ENCODE peak calls at places on chromosome 3, in ten cellular contexts. One of them, this sample, is unnamed.

GRCh38 chr3:185979721-185980121 is 41.9 kb upstream of the TRA2B start:
- DNase-seq in GM04503: no peak
- DNase-seq in foreskin fibroblast: no peak
- DNase-seq in progenitor cell of endocrine pancreas: no peak
- DNase-seq in Panc1: no peak
- DNase-seq in astrocyte of the spinal cord: no peak
- DNase-seq in astrocyte: no peak
- DNase-seq in activated CD4-positive, alpha-beta T cell treated with anti-CD3 and anti-CD28 coated beads for 24 hours: no peak
- DNase-seq in ACHN: no peak
- DNase-seq in occipital lobe: no peak
- DNase-seq in this sample: no peak

GRCh38 chr3:138078901-138079344 is 36.5 kb downstream of the DZIP1L start:
- DNase-seq in ACHN: peak; percentile 83
- DNase-seq in progenitor cell of endocrine pancreas: no peak
- DNase-seq in astrocyte: peak; percentile 96
- DNase-seq in occipital lobe: no peak
- DNase-seq in GM04503: peak; percentile 94
- DNase-seq in foreskin fibroblast: peak; percentile 96
- DNase-seq in astrocyte of the spinal cord: peak; percentile 98
- DNase-seq in activated CD4-positive, alpha-beta T cell treated with anti-CD3 and anti-CD28 coated beads for 24 hours: no peak
- DNase-seq in Panc1: no peak
- DNase-seq in this sample: no peak

GRCh38 chr3:151933224-151933858 is 59.9 kb downstream of the SUCNR1 start:
- DNase-seq in Panc1: no peak
- DNase-seq in astrocyte of the spinal cord: no peak
- DNase-seq in astrocyte: no peak
- DNase-seq in ACHN: no peak
- DNase-seq in activated CD4-positive, alpha-beta T cell treated with anti-CD3 and anti-CD28 coated beads for 24 hours: no peak
- DNase-seq in GM04503: peak; percentile 21
- DNase-seq in foreskin fibroblast: peak; percentile 55
- DNase-seq in occipital lobe: no peak
- DNase-seq in progenitor cell of endocrine pancreas: no peak
- DNase-seq in this sample: no peak

GRCh38 chr3:73623996-73624362 is 762 bp downstream of the PDZRN3 start:
- DNase-seq in GM04503: no peak
- DNase-seq in astrocyte of the spinal cord: peak; percentile 73
- DNase-seq in activated CD4-positive, alpha-beta T cell treated with anti-CD3 and anti-CD28 coated beads for 24 hours: no peak
- DNase-seq in progenitor cell of endocrine pancreas: peak; percentile 36
- DNase-seq in foreskin fibroblast: peak; percentile 94
- DNase-seq in Panc1: no peak
- DNase-seq in occipital lobe: no peak
- DNase-seq in ACHN: no peak
- DNase-seq in astrocyte: peak; percentile 71
- DNase-seq in this sample: peak; percentile 80

GRCh38 chr3:95615592-95616310 is 1198.6 kb upstream of the EPHA6 start:
- DNase-seq in occipital lobe: no peak
- DNase-seq in activated CD4-positive, alpha-beta T cell treated with anti-CD3 and anti-CD28 coated beads for 24 hours: no peak
- DNase-seq in astrocyte of the spinal cord: no peak
- DNase-seq in astrocyte: no peak
- DNase-seq in ACHN: peak; percentile 46
- DNase-seq in Panc1: no peak
- DNase-seq in foreskin fibroblast: no peak
- DNase-seq in GM04503: no peak
- DNase-seq in progenitor cell of endocrine pancreas: no peak
- DNase-seq in this sample: no peak

GRCh38 chr3:177597325-177598109 is 400.2 kb upstream of the TBL1XR1 start:
- DNase-seq in Panc1: no peak
- DNase-seq in occipital lobe: peak; percentile 55
- DNase-seq in foreskin fibroblast: peak; percentile 86
- DNase-seq in progenitor cell of endocrine pancreas: no peak
- DNase-seq in astrocyte: peak; percentile 99
- DNase-seq in activated CD4-positive, alpha-beta T cell treated with anti-CD3 and anti-CD28 coated beads for 24 hours: no peak
- DNase-seq in astrocyte of the spinal cord: peak; percentile 95
- DNase-seq in GM04503: peak; percentile 86
- DNase-seq in ACHN: no peak
- DNase-seq in this sample: no peak

GRCh38 chr3:143977326-143978262 is 6.0 kb downstream of the DIPK2A start:
- DNase-seq in progenitor cell of endocrine pancreas: no peak
- DNase-seq in astrocyte: no peak
- DNase-seq in occipital lobe: no peak
- DNase-seq in Panc1: no peak
- DNase-seq in GM04503: no peak
- DNase-seq in activated CD4-positive, alpha-beta T cell treated with anti-CD3 and anti-CD28 coated beads for 24 hours: no peak
- DNase-seq in foreskin fibroblast: peak; percentile 44
- DNase-seq in astrocyte of the spinal cord: peak; percentile 55
- DNase-seq in ACHN: no peak
- DNase-seq in this sample: no peak

GRCh38 chr3:193788189-193788946 is 195.4 kb downstream of the OPA1 start:
- DNase-seq in activated CD4-positive, alpha-beta T cell treated with anti-CD3 and anti-CD28 coated beads for 24 hours: no peak
- DNase-seq in Panc1: no peak
- DNase-seq in astrocyte: peak; percentile 44
- DNase-seq in progenitor cell of endocrine pancreas: peak; percentile 43
- DNase-seq in ACHN: peak; percentile 65
- DNase-seq in astrocyte of the spinal cord: peak; percentile 68
- DNase-seq in foreskin fibroblast: peak; percentile 31
- DNase-seq in GM04503: no peak
- DNase-seq in occipital lobe: peak; percentile 10
- DNase-seq in this sample: peak; percentile 80

GRCh38 chr3:35832140-35832571 is 192.8 kb downstream of the ARPP21 start:
- DNase-seq in astrocyte of the spinal cord: no peak
- DNase-seq in GM04503: no peak
- DNase-seq in progenitor cell of endocrine pancreas: no peak
- DNase-seq in foreskin fibroblast: no peak
- DNase-seq in astrocyte: peak; percentile 8
- DNase-seq in activated CD4-positive, alpha-beta T cell treated with anti-CD3 and anti-CD28 coated beads for 24 hours: no peak
- DNase-seq in occipital lobe: no peak
- DNase-seq in Panc1: no peak
- DNase-seq in ACHN: no peak
- DNase-seq in this sample: no peak

This sample was measured in ecto neural progenitor cell.